ENCODE peak calls at places on chromosome 21, in eight cellular contexts. X is cardiac muscle cell, O is tibial nerve, Y is MM.1S, L is fibroblast of the aortic adventitia, F is fibroblast of mammary gland, I is AG10803, S is AG04450. T is an unnamed sample.
A peak's percentile ranks its signal among the peaks of the same experiment; 100 is the strongest.

GRCh38 chr21:34911360-34911759 is 137.7 kb downstream of the RUNX1 start:
- DNase-seq in X (no peak), O (no peak), Y (no peak), L (no peak), F (no peak), I (no peak), S (no peak), T (no peak)

GRCh38 chr21:29656504-29657227 is 283.1 kb downstream of the GRIK1 start:
- DNase-seq in X (no peak), O (no peak), Y (no peak), L (peak; percentile 77), F (peak; percentile 85), I (peak; percentile 63), S (no peak), T (no peak)

GRCh38 chr21:34889287-34889536 is 159.9 kb downstream of the RUNX1 start:
- DNase-seq in X (peak; percentile 44), O (no peak), Y (peak; percentile 78), L (peak; percentile 78), F (peak; percentile 74), I (peak; percentile 78), S (no peak), T (no peak)

GRCh38 chr21:45002381-45003204 is 62.8 kb downstream of the SLX9 start:
- DNase-seq in X (no peak), O (no peak), Y (no peak), L (no peak), F (no peak), I (no peak), S (no peak), T (no peak)

GRCh38 chr21:43345046-43345745 is 81.7 kb downstream of the SIK1 start:
- DNase-seq in X (no peak), O (no peak), Y (no peak), L (no peak), F (no peak), I (no peak), S (no peak), T (no peak)

GRCh38 chr21:38544681-38545080 is 46.4 kb upstream of the ERG start:
- DNase-seq in X (no peak), O (no peak), Y (no peak), L (no peak), F (peak; percentile 43), I (peak; percentile 40), S (no peak), T (no peak)

GRCh38 chr21:41251961-41252642 is 64.5 kb upstream of the FAM3B start:
- DNase-seq in X (no peak), O (no peak), Y (no peak), L (peak; percentile 85), F (peak; percentile 70), I (peak; percentile 5), S (peak; percentile 65), T (no peak)

GRCh38 chr21:39523398-39523797 is 71.6 kb downstream of the SH3BGR start:
- DNase-seq in X (no peak), O (no peak), Y (no peak), L (no peak), F (no peak), I (no peak), S (no peak), T (no peak)

GRCh38 chr21:34133802-34134201 is 60.4 kb downstream of the MRPS6 start:
- DNase-seq in X (no peak), O (no peak), Y (no peak), L (no peak), F (no peak), I (no peak), S (no peak), T (no peak)

GRCh38 chr21:45291613-45292398 is 4.1 kb upstream of the POFUT2 start:
- DNase-seq in X (no peak), O (no peak), Y (no peak), L (no peak), F (no peak), I (no peak), S (no peak), T (no peak)

GRCh38 chr21:38048241-38048640 is 132.0 kb upstream of the KCNJ6 start:
- DNase-seq in X (no peak), O (no peak), Y (no peak), L (no peak), F (no peak), I (no peak), S (no peak), T (no peak)

GRCh38 chr21:37821791-37822450 is 94.3 kb downstream of the KCNJ6 start:
- DNase-seq in X (no peak), O (no peak), Y (no peak), L (no peak), F (no peak), I (no peak), S (no peak), T (no peak)

GRCh38 chr21:45011911-45012660 is 62.3 kb upstream of the ADARB1 start:
- DNase-seq in X (peak; percentile 63), O (no peak), Y (no peak), L (peak; percentile 82), F (peak; percentile 83), I (peak; percentile 92), S (peak; percentile 79), T (no peak)

GRCh38 chr21:33419538-33420123 is 16.4 kb downstream of the IFNGR2 start:
- DNase-seq in X (no peak), O (peak; percentile 51), Y (no peak), L (peak; percentile 85), F (peak; percentile 96), I (peak; percentile 42), S (no peak), T (no peak)

GRCh38 chr21:37257526-37257966 is 9.6 kb downstream of the VPS26C start:
- DNase-seq in X (no peak), O (no peak), Y (no peak), L (peak; percentile 50), F (peak; percentile 38), I (peak; percentile 28), S (no peak), T (no peak)

GRCh38 chr21:32604484-32604883 is 7.7 kb downstream of the CFAP298 start:
- DNase-seq in X (no peak), O (no peak), Y (no peak), L (no peak), F (no peak), I (no peak), S (no peak), T (no peak)

GRCh38 chr21:42841156-42841915 is 38.0 kb downstream of the WDR4 start:
- DNase-seq in X (no peak), O (no peak), Y (no peak), L (no peak), F (no peak), I (no peak), S (no peak), T (no peak)

GRCh38 chr21:35036521-35037383 is 12.3 kb downstream of the RUNX1 start:
- DNase-seq in X (no peak), O (no peak), Y (no peak), L (no peak), F (no peak), I (no peak), S (no peak), T (no peak)

GRCh38 chr21:44049182-44049581 is 37.1 kb downstream of the TRAPPC10 start:
- DNase-seq in X (no peak), O (no peak), Y (no peak), L (no peak), F (no peak), I (no peak), S (no peak), T (no peak)

GRCh38 chr21:44647222-44647552 is 973 bp downstream of the KRTAP10-11 start:
- DNase-seq in X (no peak), O (no peak), Y (no peak), L (no peak), F (no peak), I (no peak), S (no peak), T (no peak)

GRCh38 chr21:45450741-45451740 is 46.1 kb downstream of the COL18A1 start:
- DNase-seq in X (no peak), O (no peak), Y (no peak), L (no peak), F (peak; percentile 37), I (no peak), S (no peak), T (no peak)

GRCh38 chr21:28602581-28602980 is 390.1 kb downstream of the LTN1 start:
- DNase-seq in X (no peak), O (no peak), Y (no peak), L (no peak), F (no peak), I (no peak), S (no peak), T (no peak)